ENCODE peak calls at places on chromosomes 16 and 17, in ten cellular contexts. One of them, this sample, is unnamed.

GRCh38 chr16:89141884-89142267 is 29.7 kb upstream of the CDH15 start:
- DNase-seq in tibial nerve: no peak
- DNase-seq in stomach: no peak
- DNase-seq in IMR-90: no peak
- DNase-seq in right lobe of liver: no peak
- DNase-seq in A549: no peak
- DNase-seq in breast epithelium: no peak
- DNase-seq in prostate gland: no peak
- DNase-seq in endothelial cell of umbilical vein: no peak
- DNase-seq in HCT116: no peak
- DNase-seq in this sample: no peak

GRCh38 chr16:68284847-68285246 is 20.5 kb downstream of the SLC7A6 start:
- DNase-seq in tibial nerve: no peak
- DNase-seq in stomach: no peak
- DNase-seq in IMR-90: no peak
- DNase-seq in right lobe of liver: no peak
- DNase-seq in A549: no peak
- DNase-seq in breast epithelium: no peak
- DNase-seq in prostate gland: no peak
- DNase-seq in endothelial cell of umbilical vein: peak; percentile 31
- DNase-seq in HCT116: no peak
- DNase-seq in this sample: peak; percentile 35

GRCh38 chr17:81414751-81415516 is 19.7 kb downstream of the BAHCC1 start:
- DNase-seq in tibial nerve: no peak
- DNase-seq in stomach: no peak
- DNase-seq in IMR-90: no peak
- DNase-seq in right lobe of liver: no peak
- DNase-seq in A549: no peak
- DNase-seq in breast epithelium: no peak
- DNase-seq in prostate gland: no peak
- DNase-seq in endothelial cell of umbilical vein: no peak
- DNase-seq in HCT116: no peak
- DNase-seq in this sample: no peak

GRCh38 chr17:70095455-70095854 is 20.4 kb downstream of the KCNJ16 start:
- DNase-seq in tibial nerve: no peak
- DNase-seq in stomach: no peak
- DNase-seq in IMR-90: no peak
- DNase-seq in right lobe of liver: no peak
- DNase-seq in A549: no peak
- DNase-seq in breast epithelium: no peak
- DNase-seq in prostate gland: peak; percentile 45
- DNase-seq in endothelial cell of umbilical vein: no peak
- DNase-seq in HCT116: no peak
- DNase-seq in this sample: no peak

GRCh38 chr16:71383054-71383773 is 24.7 kb downstream of the CALB2 start:
- DNase-seq in tibial nerve: no peak
- DNase-seq in stomach: no peak
- DNase-seq in IMR-90: peak; percentile 5
- DNase-seq in right lobe of liver: no peak
- DNase-seq in A549: no peak
- DNase-seq in breast epithelium: peak; percentile 58
- DNase-seq in prostate gland: no peak
- DNase-seq in endothelial cell of umbilical vein: no peak
- DNase-seq in HCT116: no peak
- DNase-seq in this sample: no peak

GRCh38 chr16:30145692-30146091 is 22.7 kb upstream of the MAPK3 start:
- DNase-seq in tibial nerve: no peak
- DNase-seq in stomach: no peak
- DNase-seq in IMR-90: no peak
- DNase-seq in right lobe of liver: no peak
- DNase-seq in A549: no peak
- DNase-seq in breast epithelium: no peak
- DNase-seq in prostate gland: no peak
- DNase-seq in endothelial cell of umbilical vein: no peak
- DNase-seq in HCT116: no peak
- DNase-seq in this sample: no peak

GRCh38 chr17:49667854-49668253 is 10.0 kb downstream of the SPOP start:
- DNase-seq in tibial nerve: no peak
- DNase-seq in stomach: no peak
- DNase-seq in IMR-90: no peak
- DNase-seq in right lobe of liver: no peak
- DNase-seq in A549: no peak
- DNase-seq in breast epithelium: no peak
- DNase-seq in prostate gland: no peak
- DNase-seq in endothelial cell of umbilical vein: no peak
- DNase-seq in HCT116: no peak
- DNase-seq in this sample: no peak

GRCh38 chr17:47946929-47947397 is 5.6 kb downstream of the PNPO start:
- DNase-seq in tibial nerve: peak; percentile 88
- DNase-seq in stomach: peak; percentile 92
- DNase-seq in IMR-90: peak; percentile 79
- DNase-seq in right lobe of liver: peak; percentile 86
- DNase-seq in A549: peak; percentile 100
- DNase-seq in breast epithelium: peak; percentile 89
- DNase-seq in prostate gland: peak; percentile 91
- DNase-seq in endothelial cell of umbilical vein: peak; percentile 89
- DNase-seq in HCT116: peak; percentile 96
- DNase-seq in this sample: peak; percentile 90

GRCh38 chr17:28878981-28879380 is 18.6 kb downstream of the FLOT2 start:
- DNase-seq in tibial nerve: no peak
- DNase-seq in stomach: peak; percentile 35
- DNase-seq in IMR-90: peak; percentile 32
- DNase-seq in right lobe of liver: no peak
- DNase-seq in A549: peak; percentile 90
- DNase-seq in breast epithelium: no peak
- DNase-seq in prostate gland: no peak
- DNase-seq in endothelial cell of umbilical vein: peak; percentile 33
- DNase-seq in HCT116: peak; percentile 67
- DNase-seq in this sample: no peak

GRCh38 chr16:53071748-53072301 is 17.0 kb downstream of the CHD9 start:
- DNase-seq in tibial nerve: peak; percentile 45
- DNase-seq in stomach: no peak
- DNase-seq in IMR-90: no peak
- DNase-seq in right lobe of liver: peak; percentile 67
- DNase-seq in A549: no peak
- DNase-seq in breast epithelium: no peak
- DNase-seq in prostate gland: no peak
- DNase-seq in endothelial cell of umbilical vein: peak; percentile 88
- DNase-seq in HCT116: no peak
- DNase-seq in this sample: peak; percentile 51

GRCh38 chr16:90020260-90020837 is 1.1 kb upstream of the DBNDD1 start:
- DNase-seq in tibial nerve: no peak
- DNase-seq in stomach: no peak
- DNase-seq in IMR-90: peak; percentile 36
- DNase-seq in right lobe of liver: no peak
- DNase-seq in A549: no peak
- DNase-seq in breast epithelium: no peak
- DNase-seq in prostate gland: no peak
- DNase-seq in endothelial cell of umbilical vein: no peak
- DNase-seq in HCT116: no peak
- DNase-seq in this sample: no peak

GRCh38 chr17:77580956-77581355 is 377.5 kb upstream of the TNRC6C start:
- DNase-seq in tibial nerve: no peak
- DNase-seq in stomach: no peak
- DNase-seq in IMR-90: no peak
- DNase-seq in right lobe of liver: no peak
- DNase-seq in A549: no peak
- DNase-seq in breast epithelium: no peak
- DNase-seq in prostate gland: no peak
- DNase-seq in endothelial cell of umbilical vein: no peak
- DNase-seq in HCT116: no peak
- DNase-seq in this sample: no peak

GRCh38 chr17:77579131-77579530 is 379.4 kb upstream of the TNRC6C start:
- DNase-seq in tibial nerve: no peak
- DNase-seq in stomach: no peak
- DNase-seq in IMR-90: no peak
- DNase-seq in right lobe of liver: no peak
- DNase-seq in A549: no peak
- DNase-seq in breast epithelium: no peak
- DNase-seq in prostate gland: no peak
- DNase-seq in endothelial cell of umbilical vein: no peak
- DNase-seq in HCT116: no peak
- DNase-seq in this sample: no peak

GRCh38 chr17:77580531-77580930 is 378.0 kb upstream of the TNRC6C start:
- DNase-seq in tibial nerve: no peak
- DNase-seq in stomach: no peak
- DNase-seq in IMR-90: no peak
- DNase-seq in right lobe of liver: no peak
- DNase-seq in A549: no peak
- DNase-seq in breast epithelium: no peak
- DNase-seq in prostate gland: no peak
- DNase-seq in endothelial cell of umbilical vein: no peak
- DNase-seq in HCT116: no peak
- DNase-seq in this sample: no peak

GRCh38 chr17:77579717-77580116 is 378.8 kb upstream of the TNRC6C start:
- DNase-seq in tibial nerve: no peak
- DNase-seq in stomach: no peak
- DNase-seq in IMR-90: no peak
- DNase-seq in right lobe of liver: no peak
- DNase-seq in A549: no peak
- DNase-seq in breast epithelium: no peak
- DNase-seq in prostate gland: no peak
- DNase-seq in endothelial cell of umbilical vein: no peak
- DNase-seq in HCT116: no peak
- DNase-seq in this sample: no peak

DNA sequence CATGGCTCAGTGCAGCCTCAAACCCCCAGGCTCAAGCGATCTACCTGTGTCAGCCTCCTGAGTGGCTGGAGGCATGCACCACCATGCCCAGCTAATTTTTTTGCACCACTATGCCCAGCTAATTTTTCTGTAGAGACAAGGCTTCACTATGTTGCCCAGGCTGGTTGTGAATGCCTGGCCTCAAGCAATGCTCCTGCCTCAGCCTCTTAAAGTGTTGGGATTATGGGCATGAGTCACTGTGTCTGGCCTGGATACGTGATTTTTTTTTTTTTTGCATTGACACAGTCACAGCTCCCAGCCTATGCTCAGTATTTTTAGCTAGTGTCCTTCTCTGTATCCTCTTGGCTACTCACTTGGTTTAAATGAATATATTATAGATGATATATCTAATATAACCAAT is 377.0 kb upstream of the TNRC6C start:
- DNase-seq in tibial nerve: no peak
- DNase-seq in stomach: no peak
- DNase-seq in IMR-90: peak; percentile 35
- DNase-seq in right lobe of liver: no peak
- DNase-seq in A549: no peak
- DNase-seq in breast epithelium: no peak
- DNase-seq in prostate gland: no peak
- DNase-seq in endothelial cell of umbilical vein: no peak
- DNase-seq in HCT116: no peak
- DNase-seq in this sample: no peak
- H3K4me3 ChIP-seq in tibial nerve: no peak overlapping the region
- H3K4me3 ChIP-seq in stomach: no peak overlapping the region
- H3K4me3 ChIP-seq in IMR-90: no peak overlapping the region
- H3K4me3 ChIP-seq in right lobe of liver: no peak overlapping the region
- H3K4me3 ChIP-seq in A549: no peak overlapping the region
- H3K4me3 ChIP-seq in breast epithelium: no peak overlapping the region
- H3K4me3 ChIP-seq in prostate gland: no peak overlapping the region
- H3K4me3 ChIP-seq in endothelial cell of umbilical vein: no peak overlapping the region
- H3K4me3 ChIP-seq in HCT116: no peak overlapping the region
- H3K4me3 ChIP-seq in this sample: no peak overlapping the region

DNA sequence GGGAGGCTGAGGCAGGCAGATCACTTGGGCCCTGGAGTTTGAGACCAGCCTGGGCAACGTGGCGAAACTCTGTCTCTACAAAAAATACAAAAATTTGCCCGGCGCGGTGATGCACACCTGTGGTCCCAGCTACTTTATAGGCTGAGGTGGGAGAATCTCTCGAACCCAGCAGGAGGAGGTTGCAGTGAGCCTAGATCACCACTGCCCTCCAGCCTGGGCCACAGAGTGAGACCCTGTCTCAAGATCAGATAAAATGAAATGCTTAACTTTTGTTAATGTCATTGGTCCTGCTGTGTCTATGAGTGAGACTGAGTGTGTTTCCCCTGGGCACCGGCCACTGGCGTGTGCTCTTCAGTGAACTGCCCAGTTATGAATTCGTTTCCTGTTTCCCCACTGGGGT is 10.5 kb downstream of the FAM234A start:
- DNase-seq in tibial nerve: no peak
- DNase-seq in stomach: no peak
- DNase-seq in IMR-90: no peak
- DNase-seq in right lobe of liver: no peak
- DNase-seq in A549: no peak
- DNase-seq in breast epithelium: no peak
- DNase-seq in prostate gland: no peak
- DNase-seq in endothelial cell of umbilical vein: no peak
- DNase-seq in HCT116: no peak
- DNase-seq in this sample: no peak
- H3K4me1 ChIP-seq in tibial nerve: no peaks in the 10 kb centered on the region
- H3K4me1 ChIP-seq in stomach: peaks cover 29% of the 10 kb centered on the region
- H3K4me1 ChIP-seq in IMR-90: no peaks in the 10 kb centered on the region
- H3K4me1 ChIP-seq in right lobe of liver: no peaks in the 10 kb centered on the region
- H3K4me1 ChIP-seq in A549: no peaks in the 10 kb centered on the region
- H3K4me1 ChIP-seq in breast epithelium: no peaks in the 10 kb centered on the region
- H3K4me1 ChIP-seq in prostate gland: no peaks in the 10 kb centered on the region
- H3K4me1 ChIP-seq in endothelial cell of umbilical vein: peaks cover 6% of the 10 kb centered on the region
- H3K4me1 ChIP-seq in HCT116: no peaks in the 10 kb centered on the region
- H3K4me1 ChIP-seq in this sample: no peaks in the 10 kb centered on the region

DNA sequence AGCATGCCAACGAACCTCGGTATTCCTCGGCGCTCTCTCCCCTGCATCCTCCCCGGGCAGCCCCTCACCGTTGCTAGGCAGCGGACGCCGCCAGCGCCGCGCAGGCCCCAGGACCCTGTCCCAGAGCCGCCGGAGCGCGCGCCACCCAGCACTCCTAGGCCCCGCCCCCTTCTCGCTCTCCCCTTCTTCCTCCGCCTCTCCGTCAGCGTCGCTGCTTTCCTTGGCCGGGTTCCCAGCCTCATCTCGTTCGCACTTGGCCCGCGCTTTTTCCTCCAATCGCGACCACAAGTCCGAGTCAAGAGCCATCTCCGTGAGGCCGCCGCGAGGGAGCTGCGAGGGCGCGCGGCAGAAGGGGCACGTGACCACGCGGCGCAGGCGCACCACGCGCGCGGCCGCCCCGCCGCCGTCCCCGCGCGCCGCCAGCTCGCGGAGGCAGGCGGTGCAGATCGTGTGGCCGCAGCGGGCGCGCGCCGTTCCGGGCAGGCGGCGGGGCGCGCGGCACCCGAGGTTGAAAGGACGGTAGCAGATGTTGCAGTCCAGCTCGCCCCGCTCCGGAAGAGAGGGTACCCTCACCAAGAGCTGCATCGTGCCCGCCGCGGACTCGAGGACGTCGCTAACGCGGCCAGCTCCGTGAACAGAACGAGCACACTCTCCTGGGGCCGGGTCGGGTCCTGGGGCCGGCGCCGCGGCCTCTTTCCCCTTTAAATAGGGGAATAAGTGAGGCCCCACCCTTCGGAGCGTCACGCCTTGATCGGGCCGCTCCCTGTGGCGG is at the start of gene RNF227:
- DNase-seq in tibial nerve: peak; percentile 90
- DNase-seq in stomach: peak; percentile 91
- DNase-seq in IMR-90: peak; percentile 96
- DNase-seq in right lobe of liver: peak; percentile 83
- DNase-seq in A549: peak; percentile 62
- DNase-seq in breast epithelium: peak; percentile 92
- DNase-seq in prostate gland: peak; percentile 91
- DNase-seq in endothelial cell of umbilical vein: peak; percentile 98
- DNase-seq in HCT116: peak; percentile 63
- DNase-seq in this sample: peak; percentile 94
- TF ChIP-seq POLR2A in tibial nerve: peak; percentile 85
- TF ChIP-seq POLR2A in stomach: no peak
- TF ChIP-seq POLR2A in IMR-90: peak; percentile 71
- TF ChIP-seq POLR2A in right lobe of liver: peak; percentile 21
- TF ChIP-seq POLR2A in A549: peak; percentile 86
- TF ChIP-seq POLR2A in breast epithelium: no peak
- TF ChIP-seq POLR2A in prostate gland: peak; percentile 36
- TF ChIP-seq POLR2A in endothelial cell of umbilical vein: no peak
- TF ChIP-seq POLR2A in HCT116: no peak
- TF ChIP-seq POLR2A in this sample: peak; percentile 20

GRCh38 chr16:67277294-67277998 is 1.9 kb upstream of the PLEKHG4 start:
- DNase-seq in tibial nerve: peak; percentile 28
- DNase-seq in stomach: no peak
- DNase-seq in IMR-90: peak; percentile 100
- DNase-seq in right lobe of liver: no peak
- DNase-seq in A549: peak; percentile 80
- DNase-seq in breast epithelium: peak; percentile 81
- DNase-seq in prostate gland: no peak
- DNase-seq in endothelial cell of umbilical vein: peak; percentile 87
- DNase-seq in HCT116: peak; percentile 84
- DNase-seq in this sample: peak; percentile 26
- H3K4me3 ChIP-seq in tibial nerve: no peak overlapping the region
- H3K4me3 ChIP-seq in stomach: peak overlapping the region; percentile 81
- H3K4me3 ChIP-seq in IMR-90: no peak overlapping the region
- H3K4me3 ChIP-seq in right lobe of liver: no peak overlapping the region
- H3K4me3 ChIP-seq in A549: peak overlapping the region; percentile 80
- H3K4me3 ChIP-seq in breast epithelium: no peak overlapping the region
- H3K4me3 ChIP-seq in prostate gland: no peak overlapping the region
- H3K4me3 ChIP-seq in endothelial cell of umbilical vein: no peak overlapping the region
- H3K4me3 ChIP-seq in HCT116: peak overlapping the region; percentile 87
- H3K4me3 ChIP-seq in this sample: no peak overlapping the region

This sample was measured in transverse colon.